ENCODE peak calls at places on chromosomes 4 and X, in four cellular contexts. One of them, this sample, is unnamed.

GRCh38 chrX:53190363-53190960 is 34.5 kb downstream of the KDM5C start:
- DNase-seq in HepG2: no peak
- DNase-seq in HEK293T: no peak
- DNase-seq in WTC11: peak
- DNase-seq in this sample: peak

GRCh38 chrX:153882086-153882498 is 3.9 kb downstream of the L1CAM start:
- DNase-seq in HepG2: peak
- DNase-seq in HEK293T: no peak
- DNase-seq in WTC11: no peak
- DNase-seq in this sample: no peak

GRCh38 chrX:57929373-57929772 is 19.1 kb upstream of the ZXDA start:
- DNase-seq in HepG2: peak
- DNase-seq in HEK293T: peak
- DNase-seq in WTC11: peak
- DNase-seq in this sample: no peak

GRCh38 chrX:145816607-145817298 is 876 bp upstream of the SLITRK2 start:
- DNase-seq in HepG2: no peak
- DNase-seq in HEK293T: no peak
- DNase-seq in WTC11: no peak
- DNase-seq in this sample: no peak

GRCh38 chr4:56857601-56858301 is 36.2 kb upstream of the SPINK2 start:
- DNase-seq in HepG2: no peak
- DNase-seq in HEK293T: no peak
- DNase-seq in WTC11: no peak
- DNase-seq in this sample: no peak

GRCh38 chr4:77433102-77433733 is 172.4 kb upstream of the CXCL13 start:
- DNase-seq in HepG2: peak
- DNase-seq in HEK293T: peak
- DNase-seq in WTC11: no peak
- DNase-seq in this sample: peak

GRCh38 chrX:33175201-33175600 is 36.1 kb downstream of the DMD start:
- DNase-seq in HepG2: no peak
- DNase-seq in HEK293T: no peak
- DNase-seq in WTC11: no peak
- DNase-seq in this sample: no peak

GRCh38 chr4:182246401-182247205 is 3.4 kb downstream of the TENM3 start:
- DNase-seq in HepG2: no peak
- DNase-seq in HEK293T: no peak
- DNase-seq in WTC11: no peak
- DNase-seq in this sample: no peak

GRCh38 chrX:119692241-119693031 is 532 bp downstream of the SEPTIN6 start:
- DNase-seq in HepG2: no peak
- DNase-seq in HEK293T: peak
- DNase-seq in WTC11: peak
- DNase-seq in this sample: peak

GRCh38 chrX:110671068-110671803 is 124.4 kb downstream of the CHRDL1 start:
- DNase-seq in HepG2: no peak
- DNase-seq in HEK293T: no peak
- DNase-seq in WTC11: no peak
- DNase-seq in this sample: peak

GRCh38 chr4:111362891-111363290 is 740.0 kb upstream of the PITX2 start:
- DNase-seq in HepG2: no peak
- DNase-seq in HEK293T: no peak
- DNase-seq in WTC11: no peak
- DNase-seq in this sample: no peak

GRCh38 chr4:13533670-13534343 is 10.5 kb downstream of the NKX3-2 start:
- DNase-seq in HepG2: no peak
- DNase-seq in HEK293T: no peak
- DNase-seq in WTC11: no peak
- DNase-seq in this sample: no peak

GRCh38 chr4:5728451-5728850 is 17.4 kb downstream of the EVC start:
- DNase-seq in HepG2: no peak
- DNase-seq in HEK293T: no peak
- DNase-seq in WTC11: no peak
- DNase-seq in this sample: no peak

GRCh38 chr4:5544762-5545161 is 163.6 kb downstream of the EVC2 start:
- DNase-seq in HepG2: no peak
- DNase-seq in HEK293T: no peak
- DNase-seq in WTC11: no peak
- DNase-seq in this sample: no peak

GRCh38 chrX:50814701-50815476 is 895 bp upstream of the SHROOM4 start:
- DNase-seq in HepG2: no peak
- DNase-seq in HEK293T: no peak
- DNase-seq in WTC11: no peak
- DNase-seq in this sample: no peak

GRCh38 chr4:82891728-82892466 is 944 bp upstream of the SEC31A start:
- DNase-seq in HepG2: no peak
- DNase-seq in HEK293T: no peak
- DNase-seq in WTC11: no peak
- DNase-seq in this sample: no peak

GRCh38 chr4:61805237-61805636 is 605.1 kb downstream of the ADGRL3 start:
- DNase-seq in HepG2: no peak
- DNase-seq in HEK293T: no peak
- DNase-seq in WTC11: no peak
- DNase-seq in this sample: no peak

DNA sequence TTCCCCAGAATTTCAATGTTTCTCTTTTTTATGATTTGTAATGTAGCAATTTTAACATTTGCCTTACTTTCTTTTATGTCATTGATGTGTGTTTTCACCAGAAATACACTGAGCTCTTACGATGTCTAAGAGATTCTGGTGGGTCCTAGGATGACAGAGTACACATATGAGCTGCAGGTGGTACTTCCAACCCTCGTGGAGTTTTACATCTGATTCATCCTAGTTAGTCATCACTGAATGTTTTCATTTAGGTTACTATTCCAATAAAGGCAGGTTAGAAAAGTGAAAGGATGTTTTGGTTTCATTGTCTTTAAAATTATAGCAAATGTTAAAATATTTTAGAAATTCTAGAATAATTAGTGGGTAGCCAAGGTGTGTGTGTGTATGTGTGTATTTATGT is 605.9 kb downstream of the ADGRL3 start:
- DNase-seq in HepG2: no peak
- DNase-seq in HEK293T: no peak
- DNase-seq in WTC11: no peak
- DNase-seq in this sample: no peak
- TF ChIP-seq ELF4 in HepG2: no peak
- TF ChIP-seq ELF4 in HEK293T: no peak
- TF ChIP-seq ELF4 in WTC11: no peak
- TF ChIP-seq ELF4 in this sample: no peak

DNA sequence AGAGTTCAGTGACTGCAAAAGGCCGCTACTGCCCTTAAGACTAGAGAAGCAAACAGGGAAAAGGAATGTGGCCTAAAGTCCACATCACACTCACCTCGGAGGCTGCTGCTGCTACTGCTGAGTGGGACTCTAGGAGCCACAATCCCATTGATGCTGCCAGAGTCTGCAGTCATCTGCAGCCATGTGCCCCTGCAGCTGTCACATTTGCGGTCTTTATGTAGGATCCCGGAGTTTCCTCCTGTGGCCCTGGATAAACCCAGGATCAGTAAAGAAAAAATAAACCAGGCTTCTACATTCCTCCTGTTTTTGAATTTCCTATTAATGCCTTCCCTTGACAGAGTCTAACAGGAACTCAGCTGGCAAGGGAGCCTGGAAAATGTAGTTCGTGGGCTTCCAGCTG is 10.4 kb upstream of the PHEX start:
- DNase-seq in HepG2: no peak
- DNase-seq in HEK293T: no peak
- DNase-seq in WTC11: no peak
- DNase-seq in this sample: no peak
- TF ChIP-seq ELF4 in HepG2: no peak
- TF ChIP-seq ELF4 in HEK293T: no peak
- TF ChIP-seq ELF4 in WTC11: no peak
- TF ChIP-seq ELF4 in this sample: no peak

DNA sequence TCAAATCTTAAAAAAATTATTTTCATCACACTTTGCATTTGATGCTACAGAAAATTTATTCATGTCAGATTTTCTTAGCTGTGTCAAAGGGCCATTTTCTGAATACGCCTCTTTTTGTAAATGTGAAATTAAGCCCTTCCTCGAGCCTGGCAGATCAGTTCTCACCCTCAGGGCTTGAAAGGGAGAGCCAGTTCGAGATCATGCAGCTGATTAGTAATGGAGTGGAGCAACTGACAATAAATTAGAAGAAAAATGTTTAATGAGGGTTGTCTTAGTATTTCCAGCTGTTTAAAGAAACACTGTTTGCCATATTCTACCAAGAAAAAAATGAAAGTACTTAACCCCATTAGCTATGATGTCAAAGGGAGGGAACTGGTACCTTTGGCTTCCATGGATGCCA is 28.7 kb downstream of the CC2D2A start:
- DNase-seq in HepG2: no peak
- DNase-seq in HEK293T: no peak
- DNase-seq in WTC11: no peak
- DNase-seq in this sample: no peak
- TF ChIP-seq ELF4 in HepG2: no peak
- TF ChIP-seq ELF4 in HEK293T: no peak
- TF ChIP-seq ELF4 in WTC11: no peak
- TF ChIP-seq ELF4 in this sample: no peak

GRCh38 chr4:41332666-41333065 is 75.9 kb downstream of the UCHL1 start:
- DNase-seq in HepG2: no peak
- DNase-seq in HEK293T: no peak
- DNase-seq in WTC11: no peak
- DNase-seq in this sample: no peak
- TF ChIP-seq ELF4 in HepG2: no peak
- TF ChIP-seq ELF4 in HEK293T: no peak
- TF ChIP-seq ELF4 in WTC11: no peak
- TF ChIP-seq ELF4 in this sample: no peak

GRCh38 chr4:8782135-8782534 is 89.5 kb downstream of the HMX1 start:
- DNase-seq in HepG2: no peak
- DNase-seq in HEK293T: no peak
- DNase-seq in WTC11: no peak
- DNase-seq in this sample: no peak

GRCh38 chr4:8786166-8786565 is 85.5 kb downstream of the HMX1 start:
- DNase-seq in HepG2: no peak
- DNase-seq in HEK293T: no peak
- DNase-seq in WTC11: no peak
- DNase-seq in this sample: no peak

GRCh38 chr4:8781641-8782040 is 90.0 kb downstream of the HMX1 start:
- DNase-seq in HepG2: no peak
- DNase-seq in HEK293T: no peak
- DNase-seq in WTC11: no peak
- DNase-seq in this sample: no peak

GRCh38 chr4:8785656-8786142 is 85.9 kb downstream of the HMX1 start:
- DNase-seq in HepG2: no peak
- DNase-seq in HEK293T: no peak
- DNase-seq in WTC11: no peak
- DNase-seq in this sample: no peak

DNA sequence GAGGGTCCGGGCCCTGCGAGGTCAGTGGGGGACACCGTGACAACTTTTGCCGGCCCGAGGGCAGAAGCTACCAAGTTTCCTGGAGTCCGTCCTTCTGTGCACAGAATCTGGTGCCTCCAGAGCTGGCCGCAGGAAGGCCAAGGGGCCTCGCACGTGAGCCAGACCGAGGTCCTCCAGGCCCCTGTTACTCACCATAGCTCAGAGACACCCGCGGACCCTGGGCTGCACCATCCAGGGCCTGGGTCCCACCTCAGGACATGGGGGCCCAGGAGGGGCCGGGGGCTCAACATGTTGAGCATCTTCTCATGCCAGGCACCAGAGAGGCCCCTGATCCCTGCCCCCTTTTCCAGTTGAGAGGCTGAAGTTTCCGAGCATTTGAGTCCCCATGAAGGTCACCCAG is 87.9 kb downstream of the HMX1 start:
- DNase-seq in HepG2: no peak
- DNase-seq in HEK293T: no peak
- DNase-seq in WTC11: no peak
- DNase-seq in this sample: no peak
- TF ChIP-seq ELF4 in HepG2: no peak
- TF ChIP-seq ELF4 in HEK293T: no peak
- TF ChIP-seq ELF4 in WTC11: no peak
- TF ChIP-seq ELF4 in this sample: no peak

GRCh38 chrX:98731821-98732220 is 1678.3 kb downstream of the PCDH19 start:
- DNase-seq in HepG2: no peak
- DNase-seq in HEK293T: no peak
- DNase-seq in WTC11: no peak
- DNase-seq in this sample: no peak
- TF ChIP-seq ELF4 in HepG2: no peak
- TF ChIP-seq ELF4 in HEK293T: no peak
- TF ChIP-seq ELF4 in WTC11: no peak
- TF ChIP-seq ELF4 in this sample: no peak

DNA sequence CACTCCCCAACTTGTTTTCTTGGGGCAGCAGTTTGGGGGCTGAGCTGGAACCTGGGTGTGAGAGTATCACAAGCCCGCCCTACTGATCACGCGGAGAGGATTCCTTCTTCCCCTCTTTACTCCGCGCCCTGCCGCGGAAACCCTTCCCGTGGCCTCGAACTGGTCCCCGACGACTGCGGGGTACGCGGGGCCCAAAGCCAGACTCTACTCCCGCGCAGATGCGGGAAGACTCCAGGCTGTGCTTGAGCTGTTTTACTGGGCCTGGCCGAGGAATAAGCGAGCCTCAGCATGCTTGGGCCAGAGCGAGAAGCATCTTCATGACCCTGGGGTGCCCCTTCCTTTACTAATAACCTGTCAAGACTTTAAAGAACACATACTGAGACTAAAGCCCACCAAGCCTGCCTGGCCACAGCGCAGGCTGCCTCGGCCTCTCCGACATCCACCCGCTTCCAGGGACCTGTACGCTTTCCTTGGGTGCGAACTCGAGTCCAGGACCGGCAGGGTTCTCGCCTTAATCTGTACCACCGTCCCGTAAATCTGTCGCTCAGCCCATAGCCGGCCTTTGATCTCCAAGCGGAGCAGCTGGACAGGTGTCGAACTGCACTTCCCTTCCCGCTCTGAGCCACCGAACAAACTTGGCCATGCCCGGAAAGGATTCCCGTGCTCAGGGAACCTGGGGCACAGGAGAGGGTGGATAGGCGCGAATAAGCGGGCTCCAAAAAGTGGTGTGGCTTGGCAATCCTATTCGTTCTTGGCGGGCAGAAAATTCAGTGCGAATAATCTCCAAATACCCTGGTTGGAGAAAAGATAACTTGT is 55.0 kb upstream of the TMEM33 start:
- DNase-seq in HepG2: no peak
- DNase-seq in HEK293T: no peak
- DNase-seq in WTC11: peak
- DNase-seq in this sample: no peak
- TF ChIP-seq ELF4 in HepG2: no peak
- TF ChIP-seq ELF4 in HEK293T: no peak
- TF ChIP-seq ELF4 in WTC11: no peak
- TF ChIP-seq ELF4 in this sample: no peak

DNA sequence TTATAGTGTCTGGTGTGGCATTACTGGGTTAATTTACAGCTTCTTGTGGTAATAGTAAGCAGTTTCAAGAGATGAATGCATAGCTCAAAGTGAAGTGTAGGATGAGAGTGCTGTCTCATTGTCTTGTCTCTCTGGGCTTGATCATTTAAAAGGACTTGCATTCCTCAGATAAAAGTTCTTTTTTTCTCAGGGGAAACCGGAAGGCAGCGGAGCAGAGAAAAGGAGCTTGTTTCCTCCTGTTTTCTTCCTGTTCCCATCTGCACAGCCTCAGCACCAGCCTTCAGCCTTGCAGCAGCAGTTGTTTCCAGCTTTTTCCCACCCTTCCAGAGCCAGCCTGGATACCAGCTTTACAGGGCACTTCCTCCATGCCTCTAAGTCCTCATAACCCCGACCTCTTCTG is 61.4 kb upstream of the LGI2 start:
- DNase-seq in HepG2: no peak
- DNase-seq in HEK293T: no peak
- DNase-seq in WTC11: no peak
- DNase-seq in this sample: no peak
- TF ChIP-seq ELF4 in HepG2: no peak
- TF ChIP-seq ELF4 in HEK293T: no peak
- TF ChIP-seq ELF4 in WTC11: no peak
- TF ChIP-seq ELF4 in this sample: no peak